ENCODE peak calls at places on chromosomes 12 and 14, in seven cellular contexts. Y is stimulated activated CD4-positive, alpha-beta T cell treated with anti-CD3 and anti-CD28 coated beads, Interleukin-12 subunit alpha, Interleukin-12 subunit beta, amount 100 ng/mL, for 4 hours; S is naive thymus-derived CD8-positive, alpha-beta T cell; Q is NCI-H345; D is EH; X is NCI-H524; V is NCI-H526 treated with DMSO at 0.1 percent for 48 hours. W is an unnamed sample.

GRCh38 chr14:54813081-54813480 is 89.5 kb downstream of the GCH1 start:
- DNase-seq in Y (no peak), S (no peak), Q (no peak), D (no peak), X (no peak), V (no peak), W (no peak)

GRCh38 chr14:73753887-73754880 is 40.0 kb upstream of the PNMA1 start:
- DNase-seq in Y (no peak), S (no peak), Q (no peak), D (peak; percentile 56), X (no peak), V (no peak), W (no peak)

GRCh38 chr14:106652494-106652893 is 1126.1 kb downstream of the TMEM121 start:
- DNase-seq in Y (no peak), S (no peak), Q (peak; percentile 41), D (no peak), X (no peak), V (no peak), W (no peak)

GRCh38 chr12:388547-389137 is 478 bp downstream of the KDM5A start:
- DNase-seq in Y (peak; percentile 29), S (peak; percentile 49), Q (no peak), D (peak; percentile 38), X (no peak), V (no peak), W (peak; percentile 54)

GRCh38 chr14:51006781-51007211 is 62.5 kb upstream of the PYGL start:
- DNase-seq in Y (no peak), S (no peak), Q (no peak), D (peak; percentile 83), X (peak; percentile 99), V (no peak), W (no peak)

GRCh38 chr14:70257526-70257925 is 68.8 kb upstream of the SLC8A3 start:
- DNase-seq in Y (no peak), S (no peak), Q (no peak), D (no peak), X (no peak), V (no peak), W (no peak)

GRCh38 chr12:77941396-77941795 is 110.7 kb downstream of the NAV3 start:
- DNase-seq in Y (no peak), S (no peak), Q (no peak), D (peak; percentile 62), X (no peak), V (no peak), W (no peak)

GRCh38 chr14:52840916-52841315 is 49.5 kb upstream of the GNPNAT1 start:
- DNase-seq in Y (no peak), S (no peak), Q (no peak), D (peak; percentile 83), X (no peak), V (no peak), W (no peak)

GRCh38 chr12:105233045-105233905 is 2.7 kb downstream of the APPL2 start:
- DNase-seq in Y (no peak), S (no peak), Q (no peak), D (no peak), X (no peak), V (no peak), W (no peak)

GRCh38 chr14:74786916-74787315 is 23.8 kb downstream of the YLPM1 start:
- DNase-seq in Y (no peak), S (no peak), Q (no peak), D (no peak), X (no peak), V (no peak), W (no peak)

GRCh38 chr12:62738611-62739010 is 196.3 kb downstream of the PPM1H start:
- DNase-seq in Y (no peak), S (no peak), Q (no peak), D (no peak), X (peak; percentile 72), V (no peak), W (no peak)

GRCh38 chr14:45868377-45868776 is 615.4 kb upstream of the MIS18BP1 start:
- DNase-seq in Y (no peak), S (no peak), Q (no peak), D (no peak), X (no peak), V (no peak), W (no peak)

GRCh38 chr14:70822706-70823185 is 13.4 kb upstream of the MAP3K9 start:
- DNase-seq in Y (no peak), S (no peak), Q (peak; percentile 34), D (no peak), X (no peak), V (peak; percentile 28), W (no peak)

GRCh38 chr12:89710873-89711179 is 2.2 kb upstream of the ATP2B1 start:
- DNase-seq in Y (no peak), S (no peak), Q (no peak), D (no peak), X (no peak), V (no peak), W (no peak)

GRCh38 chr14:59882957-59883356 is 12.4 kb upstream of the RTN1 start:
- DNase-seq in Y (no peak), S (no peak), Q (no peak), D (peak; percentile 1), X (no peak), V (no peak), W (no peak)

GRCh38 chr12:123033392-123034021 is 53.0 kb downstream of the ARL6IP4 start:
- DNase-seq in Y (no peak), S (no peak), Q (no peak), D (no peak), X (no peak), V (no peak), W (no peak)

GRCh38 chr14:20973501-20973900 is 16.3 kb upstream of the METTL17 start:
- DNase-seq in Y (no peak), S (no peak), Q (no peak), D (no peak), X (no peak), V (no peak), W (no peak)

GRCh38 chr12:56775638-56776037 is 12.5 kb downstream of the HSD17B6 start:
- DNase-seq in Y (no peak), S (no peak), Q (no peak), D (peak; percentile 40), X (no peak), V (no peak), W (no peak)

GRCh38 chr12:16228067-16228466 is 49.4 kb downstream of the SLC15A5 start:
- DNase-seq in Y (no peak), S (no peak), Q (no peak), D (no peak), X (no peak), V (no peak), W (no peak)

GRCh38 chr14:36662543-36663403 is 1.1 kb downstream of the PAX9 start:
- DNase-seq in Y (no peak), S (no peak), Q (peak; percentile 66), D (peak; percentile 7), X (peak; percentile 58), V (peak; percentile 57), W (no peak)

GRCh38 chr14:99541677-99542470 is 60.7 kb downstream of the CCNK start:
- DNase-seq in Y (no peak), S (no peak), Q (no peak), D (no peak), X (peak; percentile 82), V (no peak), W (no peak)

GRCh38 chr14:98163285-98163741 is 1108.7 kb downstream of the BCL11B start:
- DNase-seq in Y (no peak), S (no peak), Q (no peak), D (no peak), X (peak; percentile 52), V (no peak), W (no peak)

GRCh38 chr12:1795221-1795784 is 25.1 kb upstream of the LRTM2 start:
- DNase-seq in Y (no peak), S (no peak), Q (no peak), D (no peak), X (no peak), V (no peak), W (no peak)

GRCh38 chr14:69937367-69937777 is 58.2 kb downstream of the SMOC1 start:
- DNase-seq in Y (no peak), S (no peak), Q (no peak), D (no peak), X (no peak), V (no peak), W (no peak)

GRCh38 chr14:88895116-88895515 is 70.7 kb downstream of the TTC8 start:
- DNase-seq in Y (no peak), S (no peak), Q (no peak), D (peak; percentile 69), X (no peak), V (no peak), W (no peak)

GRCh38 chr14:87306770-87307169 is 686.2 kb downstream of the GALC start:
- DNase-seq in Y (no peak), S (no peak), Q (no peak), D (no peak), X (no peak), V (no peak), W (no peak)

GRCh38 chr12:6369916-6370575 is 5.3 kb downstream of the SCNN1A start:
- DNase-seq in Y (no peak), S (no peak), Q (no peak), D (peak; percentile 26), X (no peak), V (no peak), W (no peak)

GRCh38 chr12:3527181-3527580 is 36.2 kb downstream of the PRMT8 start:
- DNase-seq in Y (no peak), S (no peak), Q (no peak), D (peak; percentile 82), X (no peak), V (no peak), W (no peak)

GRCh38 chr12:63668028-63668799 is at the start of gene DPY19L2:
- DNase-seq in Y (peak; percentile 46), S (peak; percentile 56), Q (peak; percentile 80), D (peak; percentile 71), X (peak; percentile 93), V (peak; percentile 75), W (no peak)

GRCh38 chr12:32836710-32837109 is 59.9 kb downstream of the PKP2 start:
- DNase-seq in Y (no peak), S (no peak), Q (no peak), D (no peak), X (no peak), V (no peak), W (no peak)

GRCh38 chr14:33477752-33478151 is 473.1 kb downstream of the EGLN3 start:
- DNase-seq in Y (no peak), S (no peak), Q (peak; percentile 76), D (no peak), X (no peak), V (no peak), W (no peak)

GRCh38 chr12:17640615-17641014 is 449.4 kb downstream of the RERGL start:
- DNase-seq in Y (no peak), S (no peak), Q (no peak), D (no peak), X (no peak), V (no peak), W (no peak)

GRCh38 chr12:111076611-111077451 is 156.5 kb upstream of the MYL2 start:
- DNase-seq in Y (no peak), S (no peak), Q (no peak), D (no peak), X (no peak), V (no peak), W (no peak)

W was measured in T-cell.